ENCODE peak calls at places on chromosomes 6 and 20, in six cellular contexts. W is DMS153, I is activated T-helper 1 cell treated with Interleukin-2 at 50 U/mL for 16 hours, U is activated T-cell treated with anti-CD3 and anti-CD28 coated beads for 48 hours, Z is amniotic stem cell, A is adrenal gland. T is an unnamed sample.

GRCh38 chr6:42118162-42119001 is 24.0 kb downstream of the C6orf132 start:
- DNase-seq in A (peak), U (no peak), W (no peak), I (no peak), Z (no peak), T (no peak)

GRCh38 chr20:21101453-21102251 is 4.5 kb downstream of the LINC00237 start:
- DNase-seq in U (no peak), W (peak), A (no peak), I (no peak), Z (no peak), T (no peak)

GRCh38 chr20:62088258-62089127 is 22.8 kb upstream of the TAF4 start:
- DNase-seq in A (no peak), U (no peak), I (no peak), Z (peak), W (no peak), T (no peak)

GRCh38 chr6:33206027-33206863 is 1.8 kb downstream of the HSD17B8 start:
- DNase-seq in A (no peak), Z (no peak), I (no peak), W (no peak), U (no peak), T (no peak)

GRCh38 chr6:43723737-43724295 is 36.2 kb upstream of the MRPS18A start:
- DNase-seq in U (peak), A (peak), I (peak), W (peak), Z (no peak), T (no peak)

GRCh38 chr6:164286021-164286420 is 871.5 kb downstream of the QKI start:
- DNase-seq in U (no peak), A (no peak), I (no peak), W (peak), Z (no peak), T (no peak)

GRCh38 chr6:106244521-106244920 is 81.0 kb downstream of the ATG5 start:
- DNase-seq in W (no peak), U (no peak), A (no peak), Z (no peak), I (no peak), T (no peak)

GRCh38 chr6:142481466-142481865 is 179.7 kb downstream of the ADGRG6 start:
- DNase-seq in I (no peak), W (no peak), U (no peak), Z (no peak), A (no peak), T (no peak)

GRCh38 chr20:22473293-22473692 is 111.1 kb downstream of the FOXA2 start:
- DNase-seq in W (no peak), I (no peak), A (no peak), Z (no peak), U (no peak), T (no peak)

GRCh38 chr6:13272131-13273046 is 55.9 kb downstream of the TBC1D7 start:
- DNase-seq in A (peak), I (no peak), U (no peak), W (no peak), Z (no peak), T (no peak)

GRCh38 chr6:18343741-18344140 is 43.4 kb upstream of the RNF144B start:
- DNase-seq in W (no peak), A (no peak), U (peak), Z (peak), I (no peak), T (no peak)

GRCh38 chr20:25058051-25058796 is at the start of gene ACSS1:
- DNase-seq in U (peak), W (peak), A (peak), I (peak), Z (no peak), T (no peak)

GRCh38 chr6:50720623-50721022 is 7.3 kb downstream of the TFAP2D start:
- DNase-seq in I (no peak), Z (no peak), A (no peak), U (no peak), W (no peak), T (no peak)

GRCh38 chr6:169073311-169073710 is 180.3 kb downstream of the THBS2 start:
- DNase-seq in W (no peak), U (no peak), Z (peak), A (no peak), I (no peak), T (no peak)

GRCh38 chr6:151276112-151276745 is 36.5 kb downstream of the AKAP12 start:
- DNase-seq in I (no peak), Z (no peak), A (no peak), W (no peak), U (no peak), T (no peak)

T was measured in smooth muscle cell of the brain vasculature.